ENCODE peak calls at places on chromosomes 2 and 18, in six cellular contexts. P, B, O, R, S and H are unnamed samples.

GRCh38 chr2:204187513-204188088 is 251.0 kb downstream of the ICOS start:
- DNase-seq in P (no peak), B (no peak), O (peak), R (no peak), S (no peak), H (peak)

GRCh38 chr18:26803643-26804042 is 61.9 kb downstream of the AQP4 start:
- DNase-seq in P (no peak), B (no peak), O (no peak), R (no peak), S (no peak), H (no peak)

GRCh38 chr18:9133225-9133624 is 3.4 kb upstream of the ANKRD12 start:
- DNase-seq in P (no peak), B (no peak), O (no peak), R (no peak), S (no peak), H (no peak)

GRCh38 chr2:217911283-217911965 is 91.4 kb downstream of the TNS1 start:
- DNase-seq in P (no peak), B (no peak), O (no peak), R (no peak), S (no peak), H (no peak)

GRCh38 chr2:9694661-9695060 is 63.9 kb upstream of the YWHAQ start:
- DNase-seq in P (no peak), B (no peak), O (no peak), R (no peak), S (no peak), H (no peak)

GRCh38 chr18:9446839-9447238 is 28.5 kb upstream of the RALBP1 start:
- DNase-seq in P (no peak), B (no peak), O (no peak), R (no peak), S (no peak), H (no peak)

GRCh38 chr18:12312936-12313335 is 4.9 kb downstream of the TUBB6 start:
- DNase-seq in P (no peak), B (no peak), O (no peak), R (no peak), S (no peak), H (no peak)

GRCh38 chr2:235500761-235501662 is 7.2 kb downstream of the AGAP1 start:
- DNase-seq in P (no peak), B (no peak), O (no peak), R (peak), S (no peak), H (no peak)

GRCh38 chr2:203997481-203997880 is 60.9 kb downstream of the ICOS start:
- DNase-seq in P (no peak), B (no peak), O (no peak), R (no peak), S (no peak), H (no peak)

GRCh38 chr2:217729426-217730058 is 273.3 kb downstream of the TNS1 start:
- DNase-seq in P (no peak), B (no peak), O (no peak), R (no peak), S (no peak), H (no peak)

GRCh38 chr18:43396266-43396665 is 119.0 kb upstream of the SYT4 start:
- DNase-seq in P (no peak), B (no peak), O (peak), R (no peak), S (no peak), H (no peak)

GRCh38 chr2:209351636-209352035 is 72.2 kb upstream of the MAP2 start:
- DNase-seq in P (no peak), B (no peak), O (no peak), R (no peak), S (no peak), H (no peak)

GRCh38 chr2:229714080-229714735 is at the start of gene DNER:
- DNase-seq in P (peak), B (peak), O (peak), R (no peak), S (no peak), H (no peak)

GRCh38 chr2:17752281-17752680 is 1.3 kb downstream of the SMC6 start:
- DNase-seq in P (no peak), B (no peak), O (no peak), R (no peak), S (no peak), H (no peak)

GRCh38 chr18:9058426-9058825 is 44.1 kb upstream of the NDUFV2 start:
- DNase-seq in P (no peak), B (no peak), O (no peak), R (no peak), S (no peak), H (no peak)

GRCh38 chr2:165277860-165278656 is 38.8 kb downstream of the SCN2A start:
- DNase-seq in P (no peak), B (no peak), O (no peak), R (no peak), S (no peak), H (no peak)

GRCh38 chr2:219459460-219460311 is 25.0 kb downstream of the SPEG start:
- DNase-seq in P (peak), B (no peak), O (no peak), R (peak), S (no peak), H (peak)

GRCh38 chr2:27959496-27959895 is 69.0 kb downstream of the BABAM2 start:
- DNase-seq in P (no peak), B (no peak), O (no peak), R (peak), S (no peak), H (peak)

GRCh38 chr2:74198461-74199274 is at the start of gene MTHFD2:
- DNase-seq in P (peak), B (peak), O (peak), R (peak), S (peak), H (peak)

GRCh38 chr18:12883003-12883683 is 894 bp downstream of the PTPN2 start:
- DNase-seq in P (no peak), B (no peak), O (no peak), R (no peak), S (no peak), H (no peak)